ENCODE peak calls at places on chromosomes 2 and 18, in six cellular contexts. H is hepatocyte, Y is kidney, K is WTC11, R is GM12865, A is suprapubic skin. E is an unnamed sample.

GRCh38 chr2:96074156-96074555 is 39.4 kb upstream of the GPAT2 start:
- DNase-seq in Y (no peak), K (no peak), A (peak; percentile 44), H (no peak), R (no peak), E (no peak)

GRCh38 chr2:56102866-56103265 is 80.9 kb upstream of the CCDC85A start:
- DNase-seq in H (no peak), R (no peak), A (no peak), K (no peak), Y (no peak), E (no peak)

GRCh38 chr2:63692002-63692606 is 103.3 kb downstream of the MDH1 start:
- DNase-seq in Y (no peak), K (no peak), R (peak; percentile 54), H (peak; percentile 55), A (no peak), E (no peak)

GRCh38 chr18:1663879-1664705 is 759.4 kb downstream of the ADCYAP1 start:
- DNase-seq in K (peak; percentile 78), H (peak; percentile 76), Y (peak; percentile 61), R (peak; percentile 51), A (peak; percentile 78), E (peak; percentile 68)

GRCh38 chr2:41851554-41851953 is 196.3 kb upstream of the PKDCC start:
- DNase-seq in A (no peak), H (no peak), R (no peak), Y (no peak), K (no peak), E (no peak)

GRCh38 chr18:58176915-58177717 is 133.1 kb downstream of the NEDD4L start:
- DNase-seq in H (peak; percentile 60), R (no peak), A (peak; percentile 55), K (no peak), Y (no peak), E (no peak)

GRCh38 chr2:182038579-182038978 is 52.9 kb downstream of the PPP1R1C start:
- DNase-seq in A (no peak), K (no peak), R (no peak), Y (no peak), H (peak; percentile 27), E (no peak)

GRCh38 chr2:27717070-27717453 is 53.4 kb downstream of the SLC4A1AP start:
- DNase-seq in R (no peak), K (no peak), A (no peak), Y (no peak), H (no peak), E (peak; percentile 21)

GRCh38 chr2:114742245-114742644 is 299.8 kb downstream of the DPP10 start:
- DNase-seq in A (no peak), R (no peak), Y (no peak), K (no peak), H (no peak), E (no peak)

GRCh38 chr18:63058521-63058920 is 261.0 kb downstream of the BCL2 start:
- DNase-seq in Y (no peak), A (no peak), R (no peak), H (no peak), K (no peak), E (peak; percentile 15)

GRCh38 chr2:120230515-120231471 is 7.6 kb upstream of the TMEM185B start:
- DNase-seq in K (no peak), R (peak; percentile 51), A (peak; percentile 48), H (peak; percentile 60), Y (peak; percentile 64), E (no peak)

GRCh38 chr2:66490588-66491001 is 55.7 kb downstream of the MEIS1 start:
- DNase-seq in H (no peak), K (no peak), A (no peak), R (no peak), Y (no peak), E (no peak)

GRCh38 chr2:70703900-70704549 is 64.0 kb downstream of the ADD2 start:
- DNase-seq in Y (no peak), A (peak; percentile 69), R (no peak), H (no peak), K (no peak), E (no peak)

GRCh38 chr2:169452080-169452479 is 27.2 kb upstream of the BBS5 start:
- DNase-seq in R (peak; percentile 34), Y (no peak), A (no peak), K (no peak), H (peak; percentile 44), E (no peak)

GRCh38 chr2:20424300-20425290 is 22.3 kb upstream of the RHOB start:
- DNase-seq in H (no peak), A (no peak), Y (no peak), R (peak; percentile 91), K (no peak), E (no peak)

GRCh38 chr2:239831272-239831731 is 193.8 kb downstream of the NDUFA10 start:
- DNase-seq in K (peak; percentile 34), H (no peak), A (peak; percentile 60), Y (peak; percentile 72), R (no peak), E (peak; percentile 26)

GRCh38 chr2:67719351-67719750 is 322.2 kb downstream of the ETAA1 start:
- DNase-seq in Y (no peak), R (no peak), A (no peak), H (no peak), K (no peak), E (no peak)

GRCh38 chr2:224982910-224983688 is 59.2 kb downstream of the DOCK10 start:
- DNase-seq in H (peak; percentile 19), A (no peak), R (peak; percentile 71), K (no peak), Y (no peak), E (no peak)

GRCh38 chr18:21509062-21509461 is 91.4 kb downstream of the ESCO1 start:
- DNase-seq in Y (no peak), K (no peak), R (no peak), A (no peak), H (no peak), E (no peak)
- TF ChIP-seq CTCF in Y (no peak), K (no peak), R (no peak), A (no peak), H (no peak), E (no peak)

DNA sequence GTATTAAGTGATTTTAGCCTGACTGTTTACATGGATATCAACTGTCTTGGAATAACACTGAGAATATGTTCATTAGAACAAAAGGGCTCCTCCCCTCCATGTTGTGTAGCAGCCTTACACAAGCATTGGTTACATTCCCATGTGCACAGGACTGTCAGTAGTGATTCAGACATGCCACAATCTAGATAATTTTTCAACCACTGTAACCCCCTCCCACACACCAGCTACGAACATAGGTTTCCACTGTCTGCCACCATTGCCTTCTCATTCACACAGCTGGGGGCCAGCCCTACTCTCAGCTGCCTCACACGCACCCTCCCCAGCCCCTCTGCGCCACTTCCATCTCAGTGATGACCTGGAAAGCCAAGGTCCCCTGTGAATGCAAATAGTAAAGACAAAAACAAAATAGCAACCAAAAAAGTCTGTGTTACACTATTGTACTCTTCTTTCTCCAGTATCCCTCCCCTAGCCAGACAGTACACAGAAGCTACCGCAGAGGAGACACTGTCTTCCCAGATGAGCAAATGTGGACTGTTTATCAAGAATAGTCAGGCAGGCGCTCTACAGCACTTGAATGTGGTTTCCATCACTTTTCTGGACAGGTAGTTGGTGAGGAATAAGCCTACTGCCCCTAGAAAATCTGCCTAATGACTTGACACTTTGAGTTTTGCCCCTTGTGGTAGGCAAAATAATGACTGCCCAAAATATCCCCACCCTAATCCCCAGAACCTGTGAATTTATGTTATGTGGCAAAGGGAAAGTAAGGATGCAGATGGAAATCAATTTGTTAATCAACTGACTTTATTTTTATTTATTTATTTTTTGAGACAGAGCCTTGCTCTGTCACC is 27.9 kb upstream of the TYMS start:
- DNase-seq in R (no peak), K (no peak), A (no peak), H (no peak), Y (no peak), E (no peak)
- TF ChIP-seq CTCF in R (peak; percentile 17), K (no peak), A (no peak), H (no peak), Y (no peak), E (peak; percentile 10)

GRCh38 chr2:118763797-118764196 is 83.7 kb downstream of the EN1 start:
- DNase-seq in Y (no peak), A (no peak), H (peak; percentile 15), K (peak; percentile 40), R (no peak), E (no peak)
- TF ChIP-seq CTCF in Y (no peak), A (peak; percentile 19), H (peak; percentile 31), K (no peak), R (no peak), E (peak; percentile 36)

DNA sequence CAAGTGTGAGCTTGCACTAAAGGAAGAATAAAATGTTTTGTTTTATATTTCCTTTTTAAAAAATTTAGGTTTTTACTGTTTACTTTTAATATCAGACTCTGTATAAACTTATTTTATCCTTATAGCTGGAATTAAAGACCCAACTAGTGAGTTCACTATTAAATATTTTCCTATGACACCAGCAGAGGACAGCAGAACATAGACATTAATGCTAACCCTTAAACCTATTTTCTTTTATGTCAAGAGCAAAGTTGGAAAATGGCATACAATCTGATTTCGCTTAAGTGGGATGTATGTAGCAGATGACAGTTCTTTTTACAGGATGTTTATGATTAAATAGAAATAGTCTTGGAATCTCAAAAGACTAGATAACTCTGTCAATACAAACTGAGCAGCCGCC is 188.2 kb upstream of the XIRP2 start:
- DNase-seq in R (no peak), H (peak; percentile 8), K (no peak), A (no peak), Y (no peak), E (no peak)
- TF ChIP-seq CTCF in R (peak; percentile 13), H (peak; percentile 45), K (no peak), A (no peak), Y (peak; percentile 33), E (no peak)

GRCh38 chr2:174617120-174617519 is 19.5 kb upstream of the WIPF1 start:
- DNase-seq in A (no peak), Y (no peak), R (no peak), K (no peak), H (no peak), E (no peak)
- TF ChIP-seq CTCF in A (no peak), Y (no peak), R (no peak), K (no peak), H (no peak), E (no peak)

DNA sequence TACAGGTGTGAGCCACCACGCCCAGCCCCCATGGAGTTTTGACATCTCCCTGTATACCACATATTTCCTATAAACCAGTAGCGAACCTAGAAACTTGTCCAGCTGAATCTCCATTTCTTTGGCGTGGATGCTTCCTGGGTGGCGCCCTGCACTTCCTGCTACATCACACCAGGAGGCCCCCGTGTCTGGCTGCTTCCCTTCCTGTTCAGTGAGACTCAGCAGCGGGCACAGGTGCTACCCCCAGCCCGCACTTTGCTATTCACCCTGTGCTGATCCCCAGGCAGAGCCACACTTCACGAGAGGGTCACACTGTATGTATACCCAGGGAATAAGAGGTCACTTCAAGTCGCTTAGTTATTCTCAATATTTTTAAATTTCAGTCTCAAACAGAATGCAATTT is 35.0 kb downstream of the CYP27C1 start:
- DNase-seq in R (peak; percentile 11), Y (no peak), K (no peak), H (no peak), A (peak; percentile 59), E (no peak)
- TF ChIP-seq CTCF in R (no peak), Y (no peak), K (no peak), H (no peak), A (no peak), E (no peak)

GRCh38 chr2:50143822-50144575 is 887.9 kb downstream of the NRXN1 start:
- DNase-seq in A (no peak), R (peak; percentile 64), Y (no peak), K (no peak), H (peak; percentile 66), E (peak; percentile 10)
- TF ChIP-seq CTCF in A (peak; percentile 12), R (peak; percentile 54), Y (peak; percentile 58), K (peak; percentile 43), H (peak; percentile 73), E (peak; percentile 56)